ENCODE peak calls at places on chromosome 21, in nine cellular contexts. V, X, G, P, E, O, R, B and C are unnamed samples.

GRCh38 chr21:32371913-32372314 is 20.9 kb downstream of the URB1 start:
- DNase-seq in O (peak), P (peak), R (no peak), B (no peak), X (peak), V (peak), G (no peak), E (peak), C (no peak)

GRCh38 chr21:27674037-27674436 is 707.1 kb upstream of the ADAMTS5 start:
- DNase-seq in V (peak), B (no peak), P (peak), O (peak), R (no peak), X (peak), E (no peak), G (no peak), C (no peak)

GRCh38 chr21:39097335-39097861 is 85.9 kb downstream of the PSMG1 start:
- DNase-seq in V (no peak), B (no peak), X (no peak), P (no peak), R (peak), O (no peak), G (peak), E (no peak), C (no peak)

GRCh38 chr21:32387151-32387550 is 5.7 kb downstream of the URB1 start:
- DNase-seq in R (no peak), B (no peak), P (no peak), X (no peak), G (no peak), E (no peak), V (no peak), O (no peak), C (no peak)

GRCh38 chr21:25567472-25567871 is 39.8 kb downstream of the MRPL39 start:
- DNase-seq in P (no peak), V (no peak), X (no peak), O (no peak), R (no peak), B (no peak), E (no peak), G (no peak), C (no peak)

GRCh38 chr21:25561668-25562641 is 45.3 kb downstream of the MRPL39 start:
- DNase-seq in O (peak), R (peak), B (peak), G (peak), V (peak), P (no peak), E (peak), X (peak), C (no peak)

GRCh38 chr21:16002872-16003466 is 273.2 kb downstream of the USP25 start:
- DNase-seq in B (no peak), R (no peak), V (peak), E (no peak), X (peak), G (no peak), P (peak), O (peak), C (no peak)

GRCh38 chr21:24693779-24694178 is 913.5 kb downstream of the MRPL39 start:
- DNase-seq in B (no peak), O (no peak), E (no peak), V (no peak), R (no peak), X (no peak), P (peak), G (no peak), C (no peak)

GRCh38 chr21:25569711-25570110 is 37.6 kb downstream of the MRPL39 start:
- DNase-seq in G (no peak), O (no peak), P (no peak), B (no peak), R (no peak), X (no peak), V (no peak), E (no peak), C (no peak)

GRCh38 chr21:29725025-29725736 is 214.6 kb downstream of the GRIK1 start:
- DNase-seq in B (no peak), E (no peak), X (no peak), P (peak), O (no peak), G (no peak), R (no peak), V (no peak), C (no peak)

GRCh38 chr21:28492127-28492526 is 500.6 kb downstream of the LTN1 start:
- DNase-seq in G (no peak), X (no peak), B (no peak), O (no peak), V (no peak), E (no peak), P (no peak), R (no peak), C (no peak)

GRCh38 chr21:32257952-32258785 is 20.7 kb downstream of the MIS18A start:
- DNase-seq in V (peak), P (peak), O (peak), B (peak), G (peak), R (peak), X (peak), E (peak), C (peak)

GRCh38 chr21:40512590-40512989 is 334.4 kb downstream of the DSCAM start:
- DNase-seq in E (no peak), P (peak), X (no peak), O (no peak), B (peak), R (no peak), V (no peak), G (peak), C (no peak)

GRCh38 chr21:16358021-16358420 is 628.2 kb downstream of the USP25 start:
- DNase-seq in E (no peak), R (no peak), O (peak), P (no peak), X (peak), V (no peak), G (no peak), B (no peak), C (no peak)

GRCh38 chr21:25373126-25374082 is 233.9 kb downstream of the MRPL39 start:
- DNase-seq in P (peak), V (no peak), O (peak), R (no peak), B (no peak), G (no peak), E (no peak), X (no peak), C (no peak)

GRCh38 chr21:38771536-38771935 is 34.2 kb upstream of the ETS2 start:
- DNase-seq in P (no peak), O (peak), E (no peak), V (no peak), B (no peak), X (no peak), G (no peak), R (no peak), C (no peak)

GRCh38 chr21:15749868-15750174 is 20.0 kb downstream of the USP25 start:
- DNase-seq in O (peak), V (no peak), P (no peak), B (no peak), R (no peak), G (no peak), X (peak), E (no peak), C (no peak)

GRCh38 chr21:36541721-36542139 is 61.8 kb upstream of the CLDN14 start:
- DNase-seq in B (no peak), E (no peak), O (no peak), G (no peak), R (no peak), P (no peak), V (no peak), X (no peak), C (peak)

GRCh38 chr21:27346041-27346448 is 379.2 kb upstream of the ADAMTS5 start:
- DNase-seq in B (no peak), P (peak), R (no peak), E (no peak), G (no peak), X (peak), V (peak), O (peak), C (no peak)

GRCh38 chr21:45130324-45130774 is 56.0 kb downstream of the ADARB1 start:
- DNase-seq in X (peak), V (peak), R (no peak), B (no peak), P (peak), G (peak), E (peak), O (peak), C (no peak)
- H3K4me3 ChIP-seq in X (peak), V (no peak), R (no peak), B (no peak), P (peak), G (peak), E (no peak), O (peak), C (no peak)

GRCh38 chr21:45845790-45846130 is 135.8 kb upstream of the COL6A1 start:
- DNase-seq in E (no peak), V (no peak), G (no peak), P (no peak), O (no peak), X (no peak), B (no peak), R (no peak), C (peak)
- H3K4me3 ChIP-seq in E (no peak), V (no peak), G (no peak), P (no peak), O (no peak), X (no peak), B (no peak), R (no peak), C (no peak)

GRCh38 chr21:42669069-42669468 is 15.6 kb downstream of the PDE9A start:
- DNase-seq in V (no peak), E (peak), R (no peak), B (no peak), X (peak), P (peak), O (no peak), G (no peak), C (no peak)
- H3K4me3 ChIP-seq in V (no peak), E (no peak), R (no peak), B (no peak), X (no peak), P (no peak), O (no peak), G (no peak), C (no peak)

GRCh38 chr21:35048706-35049617 is at the start of gene RUNX1:
- DNase-seq in V (peak), G (peak), X (peak), E (no peak), R (peak), P (peak), B (peak), O (peak), C (no peak)
- H3K4me3 ChIP-seq in V (no peak), G (peak), X (peak), E (no peak), R (peak), P (peak), B (peak), O (peak), C (peak)

GRCh38 chr21:33441489-33442477 is 38.0 kb downstream of the TMEM50B start:
- DNase-seq in E (no peak), G (no peak), O (peak), P (peak), B (no peak), R (peak), V (peak), X (peak), C (no peak)
- H3K4me3 ChIP-seq in E (no peak), G (no peak), O (no peak), P (no peak), B (no peak), R (no peak), V (no peak), X (no peak), C (no peak)

DNA sequence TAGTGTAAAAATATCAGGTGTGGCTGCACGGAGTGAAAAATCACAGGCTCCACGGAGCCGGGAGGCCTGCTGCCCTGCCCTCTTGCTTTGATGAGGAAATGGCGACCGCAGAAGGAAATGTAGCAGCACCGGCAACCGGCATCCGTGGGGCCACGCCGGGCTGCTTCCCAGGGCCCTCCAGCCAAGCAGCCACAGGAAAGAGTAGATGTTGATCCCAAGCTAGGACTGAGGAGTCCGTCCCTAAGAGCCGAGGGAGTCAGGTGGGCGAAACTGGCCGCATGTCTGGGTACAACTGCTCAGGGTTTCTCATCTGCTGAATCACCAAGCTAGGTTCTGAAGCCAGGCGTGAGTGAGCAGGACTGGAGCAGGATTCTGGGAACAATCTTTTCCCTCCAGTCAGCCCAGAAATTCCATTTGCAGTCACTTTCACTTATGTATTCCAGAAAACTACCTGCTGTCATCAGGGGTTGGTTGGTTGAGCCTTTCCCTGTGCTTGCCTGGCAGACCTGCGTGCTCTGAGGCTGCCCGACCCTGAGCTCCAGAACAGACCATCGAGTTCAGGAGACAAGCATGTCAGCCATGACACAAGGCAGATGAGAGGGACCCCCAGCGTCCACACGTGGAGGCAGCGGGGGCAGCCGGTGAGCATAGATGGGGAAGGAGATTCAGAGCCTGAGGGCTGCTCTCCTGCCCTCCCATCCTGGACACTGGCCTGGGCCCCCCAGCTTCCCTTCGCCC is 5.8 kb upstream of the ITGB2 start:
- DNase-seq in E (no peak), V (peak), B (no peak), O (no peak), R (no peak), X (no peak), P (peak), G (peak), C (no peak)
- H3K4me3 ChIP-seq in E (no peak), V (no peak), B (no peak), O (no peak), R (no peak), X (no peak), P (no peak), G (no peak), C (no peak)

DNA sequence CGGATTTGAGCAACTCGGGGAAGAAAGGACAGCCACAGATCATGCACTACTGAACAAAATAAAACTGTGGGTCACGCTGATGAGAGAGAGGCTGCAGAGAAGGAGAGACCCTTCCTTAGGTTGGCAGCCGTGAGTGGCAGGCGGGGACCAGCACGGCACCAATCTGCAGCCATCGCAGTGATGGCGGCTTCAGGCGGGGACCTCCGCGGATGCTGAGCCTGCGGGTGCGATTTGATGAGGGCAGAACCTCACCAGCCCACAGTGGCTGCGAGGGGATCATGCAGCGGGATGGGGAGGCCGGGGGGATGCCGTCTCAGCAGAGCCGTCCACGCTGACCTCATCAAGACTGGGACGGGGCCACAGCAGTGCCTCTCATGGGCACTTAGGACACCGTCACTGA is 11.8 kb downstream of the ITGB2 start:
- DNase-seq in V (no peak), X (no peak), R (no peak), P (no peak), O (no peak), G (no peak), B (no peak), E (no peak), C (no peak)
- H3K4me3 ChIP-seq in V (no peak), X (no peak), R (no peak), P (no peak), O (no peak), G (no peak), B (no peak), E (no peak), C (no peak)

GRCh38 chr21:14687277-14687642 is 141.1 kb upstream of the SAMSN1 start:
- DNase-seq in V (no peak), E (no peak), R (no peak), O (peak), X (no peak), G (peak), B (peak), P (no peak), C (no peak)

GRCh38 chr21:14688412-14688811 is 142.3 kb upstream of the SAMSN1 start:
- DNase-seq in B (no peak), V (no peak), E (no peak), G (no peak), O (no peak), P (no peak), R (no peak), X (no peak), C (no peak)

GRCh38 chr21:14684071-14684470 is 138.0 kb upstream of the SAMSN1 start:
- DNase-seq in X (no peak), V (no peak), G (no peak), O (no peak), E (no peak), R (no peak), B (no peak), P (no peak), C (no peak)

GRCh38 chr21:14685568-14685967 is 139.5 kb upstream of the SAMSN1 start:
- DNase-seq in P (no peak), G (peak), X (no peak), V (no peak), B (peak), R (no peak), O (peak), E (no peak), C (no peak)

DNA sequence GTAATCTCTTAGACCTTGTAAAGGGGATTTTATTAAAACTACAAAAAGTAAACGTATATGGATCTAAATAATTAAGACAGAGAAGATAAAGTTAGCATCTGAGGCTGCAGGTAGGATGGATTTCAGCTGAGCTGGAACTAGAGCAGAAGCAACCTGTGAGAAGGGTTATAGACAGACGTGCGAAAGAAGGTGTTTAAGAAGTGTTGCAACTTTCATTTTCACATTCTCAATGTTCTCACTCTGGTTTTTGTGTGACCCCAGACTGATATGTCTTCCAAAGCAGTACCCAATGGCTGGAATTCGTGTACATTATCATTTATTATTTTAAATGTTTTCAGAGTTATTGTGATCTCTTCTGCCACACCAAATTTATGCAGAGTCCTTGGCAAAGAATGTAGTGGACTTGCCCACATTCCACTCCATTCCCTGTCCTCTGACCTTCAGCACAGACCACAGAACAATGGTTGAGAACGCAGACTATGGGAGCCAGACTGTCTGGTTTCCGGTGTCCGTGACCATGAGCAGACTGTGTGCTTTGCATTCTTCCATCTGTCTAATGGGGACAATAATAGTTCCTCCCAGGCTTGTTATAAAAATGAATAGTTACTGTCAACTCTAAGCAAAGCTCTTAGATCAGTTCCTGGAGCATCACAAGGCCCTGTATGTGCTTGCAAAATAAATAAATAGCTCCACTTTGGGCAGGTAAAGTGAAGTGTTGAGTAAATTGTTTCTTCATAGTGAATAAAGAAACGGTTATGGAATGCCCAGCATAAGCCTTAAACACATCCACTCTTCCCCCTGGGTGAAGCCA is 140.6 kb upstream of the SAMSN1 start:
- DNase-seq in P (no peak), X (no peak), R (no peak), V (no peak), E (no peak), G (no peak), O (peak), B (peak), C (no peak)
- H3K4me3 ChIP-seq in P (no peak), X (no peak), R (no peak), V (no peak), E (no peak), G (no peak), O (no peak), B (peak), C (no peak)